ENCODE peak calls at places on chromosomes 2 and 18, in four cellular contexts. Z is activated CD4-positive, CD25-positive, alpha-beta regulatory T cell; K is neural crest cell; N is H54. R is an unnamed sample.

GRCh38 chr2:28354920-28355520 is 37.6 kb upstream of the FOSL2 start:
- DNase-seq in K (no peak), N (no peak), Z (no peak), R (no peak)

GRCh38 chr2:188089896-188090295 is 201.8 kb upstream of the GULP1 start:
- DNase-seq in N (no peak), K (no peak), Z (no peak), R (no peak)

GRCh38 chr18:49170925-49171509 is 220.3 kb upstream of the SMAD7 start:
- DNase-seq in Z (no peak), N (no peak), K (no peak), R (no peak)

GRCh38 chr2:94762600-94762999 is 108.6 kb upstream of the TEKT4 start:
- DNase-seq in Z (no peak), N (no peak), K (no peak), R (no peak)

GRCh38 chr18:79252904-79253633 is 142.7 kb upstream of the NFATC1 start:
- DNase-seq in N (no peak), K (no peak), Z (no peak), R (no peak)

GRCh38 chr18:23998811-23999210 is 15.7 kb upstream of the TTC39C start:
- DNase-seq in N (no peak), K (no peak), Z (no peak), R (no peak)

GRCh38 chr2:46277470-46278190 is 19.6 kb upstream of the EPAS1 start:
- DNase-seq in N (no peak), K (no peak), Z (no peak), R (no peak)

GRCh38 chr2:487495-488079 is 189.6 kb downstream of the TMEM18 start:
- DNase-seq in K (no peak), Z (no peak), N (no peak), R (no peak)

GRCh38 chr2:182064024-182064880 is 78.6 kb downstream of the PPP1R1C start:
- DNase-seq in N (no peak), K (no peak), Z (no peak), R (no peak)

GRCh38 chr2:185132501-185133041 is 534.2 kb downstream of the ZNF804A start:
- DNase-seq in Z (no peak), N (no peak), K (no peak), R (no peak)

GRCh38 chr2:218815649-218816048 is 16.0 kb downstream of the PRKAG3 start:
- DNase-seq in N (no peak), K (no peak), Z (no peak), R (no peak)

GRCh38 chr18:54958711-54959625 is at the start of gene CCDC68:
- DNase-seq in Z (no peak), N (no peak), K (no peak), R (no peak)

GRCh38 chr18:50172367-50172766 is 22.6 kb downstream of the MYO5B start:
- DNase-seq in N (no peak), K (no peak), Z (no peak), R (no peak)

GRCh38 chr2:233830111-233830760 is 24.1 kb downstream of the HJURP start:
- DNase-seq in N (no peak), K (no peak), Z (no peak), R (no peak)

GRCh38 chr2:148922776-148923175 is 47.7 kb downstream of the KIF5C start:
- DNase-seq in Z (no peak), N (no peak), K (no peak), R (no peak)

GRCh38 chr2:111898703-111899514 is 502 bp downstream of the MERTK start:
- DNase-seq in K (no peak), N (no peak), Z (no peak), R (no peak)

GRCh38 chr2:53130441-53130943 is 637.1 kb upstream of the CHAC2 start:
- DNase-seq in K (no peak), Z (no peak), N (no peak), R (no peak)

GRCh38 chr2:177322801-177323261 is 58.3 kb upstream of the NFE2L2 start:
- DNase-seq in Z (no peak), N (no peak), K (no peak), R (no peak)

GRCh38 chr2:27162151-27163121 is 13.6 kb downstream of the TCF23 start:
- DNase-seq in K (no peak), N (peak; percentile 23), Z (no peak), R (no peak)

GRCh38 chr2:126614529-126615279 is 41.3 kb upstream of the GYPC start:
- DNase-seq in K (no peak), Z (no peak), N (no peak), R (no peak)

GRCh38 chr2:220334871-220335590 is 707.6 kb downstream of the SLC4A3 start:
- DNase-seq in Z (no peak), N (no peak), K (no peak), R (no peak)

GRCh38 chr2:238141541-238142318 is 3.3 kb downstream of the KLHL30 start:
- DNase-seq in K (no peak), Z (no peak), N (peak; percentile 79), R (no peak)

GRCh38 chr18:72700961-72701710 is 157.0 kb upstream of the CBLN2 start:
- DNase-seq in N (no peak), Z (no peak), K (no peak), R (no peak)

GRCh38 chr18:12384261-12384660 is 7.2 kb upstream of the AFG3L2 start:
- DNase-seq in N (no peak), Z (no peak), K (no peak), R (no peak)

GRCh38 chr2:112811841-112812306 is 24.7 kb downstream of the IL1B start:
- DNase-seq in N (peak; percentile 55), Z (no peak), K (no peak), R (no peak)

GRCh38 chr2:41194235-41194634 is 742.3 kb upstream of the SLC8A1 start:
- DNase-seq in N (no peak), K (peak; percentile 2), Z (no peak), R (no peak)

R was measured in iPS DF 19.7.